ENCODE peak calls at places on chromosomes 4 and X, in four cellular contexts. One of them, this sample, is unnamed. For H3K4me1, the result is how much of the 10 kb centered on the place peaks cover.

GRCh38 chrX:109732319-109732779 is 708 bp downstream of the ACSL4 start:
- DNase-seq in GM12878: no peak
- DNase-seq in HepG2: no peak
- DNase-seq in K562: peak
- DNase-seq in this sample: peak

GRCh38 chr4:73674451-73674919 is 54.2 kb upstream of the RASSF6 start:
- DNase-seq in GM12878: no peak
- DNase-seq in HepG2: no peak
- DNase-seq in K562: no peak
- DNase-seq in this sample: no peak

GRCh38 chr4:158319880-158320279 is 109.6 kb downstream of the TMEM144 start:
- DNase-seq in GM12878: no peak
- DNase-seq in K562: no peak
- DNase-seq in HepG2: no peak
- DNase-seq in this sample: no peak

GRCh38 chrX:69504626-69505612 is 793 bp downstream of the NALF2 start:
- DNase-seq in HepG2: no peak
- DNase-seq in K562: no peak
- DNase-seq in GM12878: no peak
- DNase-seq in this sample: peak

GRCh38 chr4:153153339-153153851 is 50.8 kb upstream of the TRIM2 start:
- DNase-seq in K562: peak
- DNase-seq in GM12878: no peak
- DNase-seq in HepG2: no peak
- DNase-seq in this sample: peak

GRCh38 chr4:174314770-174315169 is 31.1 kb downstream of the CEP44 start:
- DNase-seq in K562: peak
- DNase-seq in GM12878: no peak
- DNase-seq in HepG2: no peak
- DNase-seq in this sample: no peak

GRCh38 chr4:154741877-154742851 is 1.6 kb upstream of the LRAT start:
- DNase-seq in K562: no peak
- DNase-seq in GM12878: no peak
- DNase-seq in HepG2: no peak
- DNase-seq in this sample: peak

GRCh38 chrX:482702-483203 is 96.0 kb upstream of the PPP2R3B start:
- DNase-seq in HepG2: no peak
- DNase-seq in GM12878: no peak
- DNase-seq in K562: peak
- DNase-seq in this sample: no peak

GRCh38 chr4:162499478-162499877 is 335.7 kb upstream of the FSTL5 start:
- DNase-seq in HepG2: no peak
- DNase-seq in GM12878: no peak
- DNase-seq in K562: no peak
- DNase-seq in this sample: peak

GRCh38 chr4:184748251-184748652 is 14.4 kb upstream of the CENPU start:
- DNase-seq in K562: no peak
- DNase-seq in GM12878: no peak
- DNase-seq in HepG2: no peak
- DNase-seq in this sample: no peak

GRCh38 chrX:19990225-19990518 is 689 bp downstream of the BCLAF3 start:
- DNase-seq in K562: no peak
- DNase-seq in GM12878: no peak
- DNase-seq in HepG2: no peak
- DNase-seq in this sample: no peak

GRCh38 chrX:119622356-119623232 is 16.4 kb upstream of the NKRF start:
- DNase-seq in GM12878: no peak
- DNase-seq in HepG2: no peak
- DNase-seq in K562: no peak
- DNase-seq in this sample: no peak

GRCh38 chr4:122785099-122785498 is 41.5 kb upstream of the FGF2 start:
- DNase-seq in HepG2: no peak
- DNase-seq in GM12878: no peak
- DNase-seq in K562: no peak
- DNase-seq in this sample: no peak

GRCh38 chr4:110411599-110412011 is 64.3 kb upstream of the ENPEP start:
- DNase-seq in K562: no peak
- DNase-seq in GM12878: no peak
- DNase-seq in HepG2: no peak
- DNase-seq in this sample: peak

GRCh38 chrX:47217121-47217851 is 1.2 kb upstream of the CDK16 start:
- DNase-seq in HepG2: peak
- DNase-seq in GM12878: no peak
- DNase-seq in K562: no peak
- DNase-seq in this sample: peak

GRCh38 chr4:87811977-87812376 is 12.6 kb downstream of the IBSP start:
- DNase-seq in K562: no peak
- DNase-seq in GM12878: no peak
- DNase-seq in HepG2: no peak
- DNase-seq in this sample: no peak

GRCh38 chr4:4852591-4853362 is 6.7 kb upstream of the MSX1 start:
- DNase-seq in K562: peak
- DNase-seq in GM12878: no peak
- DNase-seq in HepG2: no peak
- DNase-seq in this sample: peak

GRCh38 chr4:8510191-8510590 is 69.6 kb downstream of the TRMT44 start:
- DNase-seq in HepG2: no peak
- DNase-seq in K562: no peak
- DNase-seq in GM12878: no peak
- DNase-seq in this sample: no peak

GRCh38 chrX:131262738-131263679 is 26.1 kb downstream of the IGSF1 start:
- DNase-seq in HepG2: peak
- DNase-seq in K562: peak
- DNase-seq in GM12878: no peak
- DNase-seq in this sample: no peak

GRCh38 chrX:53080628-53081580 is 1.3 kb upstream of the TSPYL2 start:
- DNase-seq in HepG2: no peak
- DNase-seq in GM12878: no peak
- DNase-seq in K562: no peak
- DNase-seq in this sample: no peak

GRCh38 chrX:25034889-25035288 is 19.1 kb upstream of the ARX start:
- DNase-seq in GM12878: no peak
- DNase-seq in HepG2: peak
- DNase-seq in K562: peak
- DNase-seq in this sample: no peak

GRCh38 chr4:127843704-127844604 is 36.7 kb upstream of the PLK4 start:
- DNase-seq in K562: peak
- DNase-seq in HepG2: no peak
- DNase-seq in GM12878: no peak
- DNase-seq in this sample: no peak

GRCh38 chrX:46757593-46757992 is 1.3 kb downstream of the SLC9A7 start:
- DNase-seq in K562: no peak
- DNase-seq in HepG2: no peak
- DNase-seq in GM12878: no peak
- DNase-seq in this sample: no peak

GRCh38 chrX:131564553-131565229 is 20.8 kb downstream of the OR13H1 start:
- DNase-seq in K562: peak
- DNase-seq in HepG2: no peak
- DNase-seq in GM12878: no peak
- DNase-seq in this sample: no peak

GRCh38 chrX:69121321-69122000 is 43.8 kb downstream of the PJA1 start:
- DNase-seq in GM12878: no peak
- DNase-seq in K562: no peak
- DNase-seq in HepG2: no peak
- DNase-seq in this sample: no peak

GRCh38 chrX:10212395-10212794 is 55.6 kb downstream of the CLCN4 start:
- DNase-seq in HepG2: no peak
- DNase-seq in K562: no peak
- DNase-seq in GM12878: no peak
- DNase-seq in this sample: no peak

GRCh38 chrX:12032082-12032481 is 106.2 kb upstream of the FRMPD4 start:
- DNase-seq in GM12878: no peak
- DNase-seq in K562: no peak
- DNase-seq in HepG2: no peak
- DNase-seq in this sample: no peak

GRCh38 chrX:65476564-65476963 is 58.0 kb downstream of the LAS1L start:
- DNase-seq in HepG2: no peak
- DNase-seq in K562: no peak
- DNase-seq in GM12878: no peak
- DNase-seq in this sample: no peak

GRCh38 chr4:109730294-109731051 is 603 bp upstream of the PLA2G12A start:
- DNase-seq in GM12878: peak
- DNase-seq in K562: peak
- DNase-seq in HepG2: no peak
- DNase-seq in this sample: peak

GRCh38 chrX:52979993-52980392 is 21.7 kb upstream of the FAM156A start:
- DNase-seq in GM12878: no peak
- DNase-seq in K562: no peak
- DNase-seq in HepG2: peak
- DNase-seq in this sample: no peak

GRCh38 chrX:23548164-23548563 is 119.1 kb upstream of the PRDX4 start:
- DNase-seq in GM12878: no peak
- DNase-seq in HepG2: no peak
- DNase-seq in K562: no peak
- DNase-seq in this sample: no peak

GRCh38 chr4:73586040-73586439 is 34.2 kb downstream of the RASSF6 start:
- DNase-seq in HepG2: no peak
- DNase-seq in GM12878: no peak
- DNase-seq in K562: no peak
- DNase-seq in this sample: no peak

GRCh38 chrX:56764153-56764974 is 35.3 kb downstream of the NBDY start:
- DNase-seq in GM12878: peak
- DNase-seq in K562: peak
- DNase-seq in HepG2: peak
- DNase-seq in this sample: peak

GRCh38 chr4:123953556-123953955 is 557.0 kb downstream of the SPRY1 start:
- DNase-seq in GM12878: no peak
- DNase-seq in K562: no peak
- DNase-seq in HepG2: no peak
- DNase-seq in this sample: no peak

GRCh38 chrX:7074908-7075204 is 72.7 kb upstream of the STS start:
- DNase-seq in HepG2: no peak
- DNase-seq in K562: no peak
- DNase-seq in GM12878: no peak
- DNase-seq in this sample: no peak

GRCh38 chrX:7077910-7078245 is 69.6 kb upstream of the STS start:
- DNase-seq in GM12878: no peak
- DNase-seq in HepG2: no peak
- DNase-seq in K562: no peak
- DNase-seq in this sample: no peak

GRCh38 chrX:7074135-7074907 is 73.2 kb upstream of the STS start:
- DNase-seq in HepG2: no peak
- DNase-seq in K562: no peak
- DNase-seq in GM12878: no peak
- DNase-seq in this sample: no peak

GRCh38 chrX:7076245-7076661 is 71.3 kb upstream of the STS start:
- DNase-seq in GM12878: no peak
- DNase-seq in HepG2: no peak
- DNase-seq in K562: no peak
- DNase-seq in this sample: no peak

GRCh38 chrX:7077241-7077909 is 70.1 kb upstream of the STS start:
- DNase-seq in GM12878: no peak
- DNase-seq in K562: no peak
- DNase-seq in HepG2: no peak
- DNase-seq in this sample: no peak
- H3K4me1 ChIP-seq in GM12878: under half
- H3K4me1 ChIP-seq in K562: under half
- H3K4me1 ChIP-seq in HepG2: under half
- H3K4me1 ChIP-seq in this sample: under half

GRCh38 chr4:142917678-142918077 is 71.6 kb upstream of the INPP4B start:
- DNase-seq in HepG2: peak
- DNase-seq in GM12878: no peak
- DNase-seq in K562: no peak
- DNase-seq in this sample: no peak
- TF ChIP-seq MXI1 in HepG2: no peak
- TF ChIP-seq MXI1 in GM12878: no peak
- TF ChIP-seq MXI1 in K562: no peak
- TF ChIP-seq MXI1 in this sample: no peak

GRCh38 chrX:115393271-115393670 is 103.8 kb downstream of the LUZP4 start:
- DNase-seq in K562: no peak
- DNase-seq in HepG2: peak
- DNase-seq in GM12878: no peak
- DNase-seq in this sample: no peak

GRCh38 chrX:115392871-115393270 is 103.4 kb downstream of the LUZP4 start:
- DNase-seq in GM12878: no peak
- DNase-seq in HepG2: no peak
- DNase-seq in K562: no peak
- DNase-seq in this sample: no peak

GRCh38 chrX:115392031-115392430 is 102.5 kb downstream of the LUZP4 start:
- DNase-seq in HepG2: peak
- DNase-seq in K562: no peak
- DNase-seq in GM12878: no peak
- DNase-seq in this sample: no peak

GRCh38 chrX:115387327-115387726 is 97.8 kb downstream of the LUZP4 start:
- DNase-seq in HepG2: no peak
- DNase-seq in K562: no peak
- DNase-seq in GM12878: no peak
- DNase-seq in this sample: no peak

GRCh38 chrX:115388879-115389278 is 99.4 kb downstream of the LUZP4 start:
- DNase-seq in K562: no peak
- DNase-seq in GM12878: no peak
- DNase-seq in HepG2: no peak
- DNase-seq in this sample: no peak
- TF ChIP-seq TAF1 in K562: no peak
- TF ChIP-seq TAF1 in GM12878: no peak
- TF ChIP-seq TAF1 in HepG2: no peak
- TF ChIP-seq TAF1 in this sample: no peak

GRCh38 chr4:26860922-26861433 is 337 bp downstream of the STIM2 start:
- DNase-seq in K562: no peak
- DNase-seq in GM12878: no peak
- DNase-seq in HepG2: peak
- DNase-seq in this sample: peak

GRCh38 chr4:26863512-26863911 is 2.9 kb downstream of the STIM2 start:
- DNase-seq in K562: no peak
- DNase-seq in GM12878: no peak
- DNase-seq in HepG2: no peak
- DNase-seq in this sample: no peak

GRCh38 chr4:26860157-26860921 is at the start of gene STIM2:
- DNase-seq in GM12878: peak
- DNase-seq in K562: peak
- DNase-seq in HepG2: peak
- DNase-seq in this sample: peak

GRCh38 chr4:26861434-26862186 is 969 bp downstream of the STIM2 start:
- DNase-seq in HepG2: peak
- DNase-seq in GM12878: no peak
- DNase-seq in K562: peak
- DNase-seq in this sample: peak

DNA sequence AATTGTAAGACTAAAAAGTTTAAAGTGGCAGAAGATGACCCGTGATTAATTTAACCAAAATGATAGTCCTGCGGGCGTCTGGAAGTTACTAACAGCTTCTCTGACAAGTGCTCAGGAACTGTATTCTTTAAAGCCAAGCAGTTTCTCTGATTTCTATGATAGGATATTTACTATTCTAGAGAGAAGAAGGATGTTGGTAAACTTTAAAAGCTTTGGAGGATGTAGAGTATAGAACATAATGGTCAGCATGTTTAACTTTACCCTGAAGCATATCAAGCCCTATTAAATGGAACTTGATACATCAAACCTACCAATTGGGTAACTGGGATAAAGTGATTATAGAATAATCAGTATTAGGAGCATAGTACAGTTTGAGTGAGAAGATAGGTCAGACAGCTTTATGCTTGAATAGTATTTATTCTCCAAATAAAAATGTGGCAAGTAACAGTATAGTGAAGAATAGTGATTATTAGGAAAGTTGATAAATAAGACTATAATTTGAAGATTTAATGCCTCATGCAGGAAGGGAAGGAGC is 1.8 kb downstream of the STIM2 start:
- DNase-seq in K562: no peak
- DNase-seq in GM12878: no peak
- DNase-seq in HepG2: no peak
- DNase-seq in this sample: no peak
- H3K4me1 ChIP-seq in K562: under half
- H3K4me1 ChIP-seq in GM12878: under half
- H3K4me1 ChIP-seq in HepG2: under half
- H3K4me1 ChIP-seq in this sample: under half

This sample was measured in SK-N-SH.